ENCODE peak calls at places on chromosomes 2 and 18, in six cellular contexts. C is upper lobe of right lung; I is neural progenitor cell; U is cardiac muscle cell; A is pancreas; B is CD8-positive, alpha-beta memory T cell. M is an unnamed sample. For H3K4me1, the result is how much of the 10 kb centered on the place peaks cover.

GRCh38 chr2:232238108-232238507 is 140.4 kb upstream of the ALPP start:
- DNase-seq in B (no peak), C (no peak), A (no peak), U (peak), I (no peak), M (no peak)

GRCh38 chr2:46504221-46504620 is 24.9 kb downstream of the TMEM247 start:
- DNase-seq in U (no peak), A (no peak), I (no peak), C (no peak), B (no peak), M (no peak)

GRCh38 chr2:24558781-24559540 is 67.9 kb downstream of the NCOA1 start:
- DNase-seq in B (no peak), C (no peak), A (no peak), I (no peak), U (no peak), M (no peak)

GRCh38 chr2:128667391-128667790 is 348.7 kb upstream of the HS6ST1 start:
- DNase-seq in I (no peak), A (no peak), B (no peak), C (no peak), U (no peak), M (no peak)

GRCh38 chr2:109499549-109499948 is 114.2 kb downstream of the SEPTIN10 start:
- DNase-seq in B (no peak), I (no peak), A (no peak), U (no peak), C (no peak), M (no peak)

GRCh38 chr2:200469708-200470600 is 39.9 kb downstream of the KCTD18 start:
- DNase-seq in I (peak), C (no peak), A (no peak), U (peak), B (no peak), M (peak)

GRCh38 chr2:15154289-15154688 is 406.8 kb downstream of the NBAS start:
- DNase-seq in A (no peak), I (no peak), U (no peak), C (no peak), B (no peak), M (no peak)

GRCh38 chr2:230737791-230738226 is 25.2 kb downstream of the CAB39 start:
- DNase-seq in I (no peak), U (peak), C (no peak), A (no peak), B (no peak), M (no peak)

GRCh38 chr2:190023860-190024259 is 38.7 kb downstream of the MSTN start:
- DNase-seq in B (no peak), A (no peak), I (peak), U (peak), C (no peak), M (peak)

GRCh38 chr2:44515416-44515815 is 153.7 kb downstream of the CAMKMT start:
- DNase-seq in U (peak), C (no peak), A (no peak), B (no peak), I (no peak), M (no peak)

GRCh38 chr18:58529714-58530354 is 99.1 kb downstream of the ALPK2 start:
- DNase-seq in A (peak), I (peak), C (no peak), U (peak), B (peak), M (peak)

GRCh38 chr2:168338803-168339437 is 91.5 kb upstream of the STK39 start:
- DNase-seq in U (no peak), A (no peak), B (no peak), C (no peak), I (no peak), M (no peak)

GRCh38 chr2:133976659-133977058 is 277.2 kb upstream of the MGAT5 start:
- DNase-seq in U (no peak), I (no peak), B (no peak), C (no peak), A (no peak), M (no peak)

GRCh38 chr18:27860701-27861107 is 316.2 kb downstream of the CDH2 start:
- DNase-seq in C (no peak), A (no peak), U (peak), B (no peak), I (no peak), M (peak)
- H3K4me3 ChIP-seq in C (no peak), A (no peak), U (no peak), B (no peak), I (no peak), M (no peak)

GRCh38 chr2:36486546-36487044 is 111.4 kb downstream of the FEZ2 start:
- DNase-seq in I (no peak), U (peak), B (no peak), A (no peak), C (no peak), M (peak)
- H3K4me1 ChIP-seq in I (under half), U (under half), B (under half), A (under half), C (under half), M (under half)

GRCh38 chr18:45324489-45325111 is 290.7 kb upstream of the SLC14A2 start:
- DNase-seq in C (no peak), A (no peak), B (no peak), U (peak), I (peak), M (no peak)
- H3K4me3 ChIP-seq in C (no peak), A (no peak), B (no peak), U (no peak), I (no peak), M (no peak)

DNA sequence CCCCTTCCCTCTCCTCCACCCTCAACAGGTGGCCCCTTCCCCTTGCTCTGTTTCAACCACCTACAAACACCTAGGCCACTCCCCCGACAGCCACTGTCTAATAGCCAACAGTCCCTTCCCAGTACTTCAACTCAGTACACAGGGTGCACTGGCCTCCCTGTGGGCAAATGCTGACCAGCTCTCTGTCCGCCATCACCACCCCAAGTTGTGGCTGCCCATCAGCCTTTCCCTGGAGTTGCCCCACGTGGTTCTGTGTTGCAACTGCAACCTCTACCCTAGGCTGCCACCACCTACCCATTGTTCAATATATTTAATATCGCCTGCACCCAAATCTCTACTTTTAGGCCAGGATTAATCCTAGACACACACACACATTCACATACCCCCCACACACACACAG is 173.5 kb downstream of the MREG start:
- DNase-seq in A (no peak), C (no peak), I (no peak), B (no peak), U (no peak), M (no peak)
- H3K4me1 ChIP-seq in A (under half), C (under half), I (under half), B (under half), U (under half), M (under half)

GRCh38 chr2:36676364-36676763 is 20.1 kb upstream of the VIT start:
- DNase-seq in I (no peak), B (no peak), U (no peak), C (no peak), A (no peak), M (no peak)
- H3K4me3 ChIP-seq in I (no peak), B (no peak), U (no peak), C (no peak), A (no peak), M (no peak)

GRCh38 chr2:67054725-67055124 is 342.4 kb upstream of the ETAA1 start:
- DNase-seq in U (no peak), A (peak), C (no peak), I (no peak), B (no peak), M (no peak)

GRCh38 chr2:67057901-67058703 is 339.0 kb upstream of the ETAA1 start:
- DNase-seq in C (no peak), A (no peak), U (peak), B (no peak), I (no peak), M (no peak)

GRCh38 chr2:67055387-67056304 is 341.5 kb upstream of the ETAA1 start:
- DNase-seq in B (no peak), U (no peak), A (no peak), C (no peak), I (no peak), M (no peak)

GRCh38 chr2:67057123-67057522 is 340.0 kb upstream of the ETAA1 start:
- DNase-seq in A (no peak), I (no peak), C (no peak), U (no peak), B (no peak), M (no peak)
- H3K4me1 ChIP-seq in A (under half), I (under half), C (under half), U (under half), B (under half), M (under half)

DNA sequence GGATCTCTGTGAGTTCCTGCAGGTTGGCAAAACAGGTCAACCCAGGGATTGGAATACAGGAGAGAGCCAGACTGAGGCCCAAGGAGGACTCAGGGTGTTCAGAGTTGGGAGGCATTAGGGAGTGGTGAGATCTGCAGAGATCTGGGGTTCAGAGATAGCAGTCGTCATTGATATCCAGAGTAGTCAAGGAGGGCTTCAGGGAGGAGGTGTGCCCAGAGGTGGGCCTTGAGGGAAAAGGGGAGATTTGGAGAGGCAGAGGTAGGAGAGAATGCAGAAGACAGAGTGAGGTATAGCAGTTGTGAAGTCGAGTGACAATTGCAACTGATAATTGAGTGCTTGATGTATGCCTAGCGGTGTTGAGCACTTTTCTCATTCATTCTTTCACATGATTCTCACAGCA is 70.3 kb downstream of the CTIF start:
- DNase-seq in I (no peak), A (no peak), C (no peak), U (no peak), B (no peak), M (no peak)
- H3K4me3 ChIP-seq in I (no peak), A (no peak), C (no peak), U (no peak), B (no peak), M (no peak)

DNA sequence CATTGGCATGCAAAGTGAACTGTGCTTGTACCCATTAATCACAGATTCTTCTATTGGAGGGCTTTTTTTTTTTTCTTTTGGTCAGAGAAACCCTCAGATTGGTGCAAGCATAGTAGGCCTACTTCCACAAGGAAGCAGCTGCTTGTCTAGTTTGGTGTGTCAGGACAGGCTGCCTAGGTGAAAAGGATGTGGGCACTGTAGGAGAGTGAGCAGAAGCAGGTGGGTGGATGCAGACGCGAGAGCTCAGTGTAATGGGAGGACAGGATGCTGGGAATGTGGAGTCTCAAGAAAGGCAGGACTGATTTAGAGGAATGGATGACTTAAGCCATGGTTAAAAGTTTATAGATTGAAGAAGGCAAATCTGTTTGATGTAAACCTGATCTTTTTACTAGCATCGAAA is 3.1 kb downstream of the ELP2 start:
- DNase-seq in U (no peak), B (no peak), I (no peak), A (no peak), C (no peak), M (no peak)
- H3K4me1 ChIP-seq in U (under half), B (half or more), I (under half), A (under half), C (under half), M (under half)

GRCh38 chr2:113000436-113000835 is 4.8 kb upstream of the IL36A start:
- DNase-seq in B (no peak), I (no peak), A (no peak), C (no peak), U (no peak), M (no peak)

GRCh38 chr2:112996635-112997034 is 8.6 kb upstream of the IL36A start:
- DNase-seq in I (no peak), A (no peak), U (no peak), B (peak), C (no peak), M (no peak)

GRCh38 chr2:112994648-112995047 is 10.6 kb upstream of the IL36A start:
- DNase-seq in C (no peak), B (no peak), A (no peak), I (no peak), U (no peak), M (no peak)

GRCh38 chr2:112993831-112994230 is 11.4 kb upstream of the IL36A start:
- DNase-seq in C (no peak), B (no peak), I (no peak), A (no peak), U (no peak), M (no peak)

DNA sequence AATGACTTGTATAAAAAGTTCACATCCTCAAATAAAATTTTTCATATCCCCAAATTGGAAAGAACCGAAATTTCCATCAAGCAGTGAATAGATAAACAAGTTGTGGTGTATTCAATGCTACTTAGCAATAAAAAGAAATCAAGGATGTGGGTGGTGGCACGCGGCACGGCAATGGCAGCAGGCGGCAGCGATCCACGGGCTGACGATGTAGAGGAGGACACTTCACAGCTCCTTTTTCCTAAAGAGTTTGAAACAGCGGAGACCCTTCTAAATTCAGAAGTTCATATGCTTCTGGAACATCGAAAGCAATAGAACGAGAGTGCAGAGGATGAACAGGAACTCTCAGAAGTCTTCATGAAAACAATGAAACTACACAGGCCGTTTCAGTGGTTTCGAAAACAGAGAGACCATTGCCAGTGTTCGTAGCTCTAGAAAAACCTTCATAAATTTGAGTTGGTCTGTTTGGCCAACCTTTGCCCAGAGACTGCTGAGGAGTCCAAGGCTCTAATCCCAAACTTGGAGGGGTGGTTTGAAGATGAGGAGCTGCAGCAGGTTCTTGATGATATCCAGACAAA is 9.8 kb upstream of the IL36A start:
- DNase-seq in C (no peak), B (no peak), I (no peak), A (no peak), U (no peak), M (no peak)
- H3K4me3 ChIP-seq in C (no peak), B (peak), I (no peak), A (no peak), U (no peak), M (no peak)